ENCODE peak calls at places on chromosomes 5 and 9, in seven cellular contexts. G, W, I, X, F, P and M are unnamed samples.

GRCh38 chr5:76715734-76716455 is at the start of gene F2R:
- DNase-seq in G (no peak), W (peak), I (peak), X (no peak), F (peak), P (peak), M (peak)

GRCh38 chr5:140112685-140113179 is 1.2 kb upstream of the PURA start:
- DNase-seq in G (no peak), W (no peak), I (no peak), X (no peak), F (peak), P (no peak), M (no peak)

GRCh38 chr5:167723254-167723871 is 568.1 kb upstream of the WWC1 start:
- DNase-seq in G (peak), W (peak), I (peak), X (peak), F (peak), P (peak), M (peak)

GRCh38 chr5:170289749-170290148 is 7.8 kb downstream of the LCP2 start:
- DNase-seq in G (no peak), W (no peak), I (no peak), X (no peak), F (no peak), P (no peak), M (no peak)

GRCh38 chr5:177116631-177117373 is 16.8 kb upstream of the NSD1 start:
- DNase-seq in G (peak), W (no peak), I (peak), X (peak), F (no peak), P (peak), M (no peak)

GRCh38 chr5:135833521-135833920 is 942 bp upstream of the SLC25A48 start:
- DNase-seq in G (no peak), W (peak), I (no peak), X (no peak), F (no peak), P (peak), M (no peak)

GRCh38 chr5:7094626-7095025 is 301.3 kb upstream of the ADCY2 start:
- DNase-seq in G (no peak), W (no peak), I (no peak), X (no peak), F (peak), P (no peak), M (peak)

GRCh38 chr5:107215581-107215980 is 455.2 kb downstream of the EFNA5 start:
- DNase-seq in G (no peak), W (no peak), I (no peak), X (no peak), F (peak), P (no peak), M (no peak)

GRCh38 chr5:33317271-33317670 is 123.5 kb upstream of the TARS1 start:
- DNase-seq in G (no peak), W (no peak), I (no peak), X (no peak), F (peak), P (no peak), M (no peak)

GRCh38 chr9:105637787-105638395 is 24.4 kb upstream of the TAL2 start:
- DNase-seq in G (no peak), W (no peak), I (no peak), X (no peak), F (peak), P (no peak), M (no peak)

GRCh38 chr5:125393416-125393815 is 647.0 kb upstream of the ZNF608 start:
- DNase-seq in G (no peak), W (no peak), I (no peak), X (no peak), F (no peak), P (no peak), M (no peak)

GRCh38 chr5:15008476-15008875 is 136.9 kb upstream of the ANKH start:
- DNase-seq in G (peak), W (peak), I (peak), X (no peak), F (peak), P (no peak), M (peak)

GRCh38 chr5:172437445-172438303 is 16.7 kb downstream of the SH3PXD2B start:
- DNase-seq in G (peak), W (no peak), I (peak), X (no peak), F (peak), P (no peak), M (peak)

GRCh38 chr9:77218612-77219011 is 41.3 kb downstream of the VPS13A start:
- DNase-seq in G (no peak), W (no peak), I (no peak), X (no peak), F (peak), P (no peak), M (peak)

GRCh38 chr9:4038182-4038723 is 261.6 kb downstream of the GLIS3 start:
- DNase-seq in G (no peak), W (no peak), I (no peak), X (no peak), F (no peak), P (no peak), M (no peak)